ENCODE peak calls at places on chromosomes 13 and 19, in seven cellular contexts. One of them, this sample, is unnamed.

GRCh38 chr13:47420568-47420967 is 523.7 kb upstream of the HTR2A start:
- DNase-seq in mammary epithelial cell: no peak
- DNase-seq in heart left ventricle: no peak
- DNase-seq in body of pancreas: no peak
- DNase-seq in BJ: no peak
- DNase-seq in spleen: no peak
- DNase-seq in lung: no peak
- DNase-seq in this sample: no peak

GRCh38 chr19:44720945-44721344 is 22.0 kb downstream of the CEACAM16 start:
- DNase-seq in mammary epithelial cell: no peak
- DNase-seq in heart left ventricle: no peak
- DNase-seq in body of pancreas: no peak
- DNase-seq in BJ: no peak
- DNase-seq in spleen: no peak
- DNase-seq in lung: no peak
- DNase-seq in this sample: no peak

GRCh38 chr19:17077447-17078028 is 2.0 kb downstream of the MYO9B start:
- DNase-seq in mammary epithelial cell: peak; percentile 14
- DNase-seq in heart left ventricle: no peak
- DNase-seq in body of pancreas: no peak
- DNase-seq in BJ: no peak
- DNase-seq in spleen: no peak
- DNase-seq in lung: no peak
- DNase-seq in this sample: no peak

GRCh38 chr13:24888291-24888931 is 124.4 kb downstream of the RNF17 start:
- DNase-seq in mammary epithelial cell: no peak
- DNase-seq in heart left ventricle: no peak
- DNase-seq in body of pancreas: no peak
- DNase-seq in BJ: no peak
- DNase-seq in spleen: no peak
- DNase-seq in lung: no peak
- DNase-seq in this sample: no peak

GRCh38 chr13:112583592-112584277 is 4.2 kb downstream of the TUBGCP3 start:
- DNase-seq in mammary epithelial cell: no peak
- DNase-seq in heart left ventricle: no peak
- DNase-seq in body of pancreas: no peak
- DNase-seq in BJ: no peak
- DNase-seq in spleen: peak; percentile 84
- DNase-seq in lung: peak; percentile 67
- DNase-seq in this sample: peak; percentile 28

GRCh38 chr19:33849551-33850147 is 53.0 kb downstream of the KCTD15 start:
- DNase-seq in mammary epithelial cell: no peak
- DNase-seq in heart left ventricle: no peak
- DNase-seq in body of pancreas: no peak
- DNase-seq in BJ: no peak
- DNase-seq in spleen: peak; percentile 30
- DNase-seq in lung: peak; percentile 18
- DNase-seq in this sample: no peak

GRCh38 chr13:48730971-48731658 is 77.4 kb downstream of the CYSLTR2 start:
- DNase-seq in mammary epithelial cell: peak; percentile 73
- DNase-seq in heart left ventricle: no peak
- DNase-seq in body of pancreas: no peak
- DNase-seq in BJ: no peak
- DNase-seq in spleen: no peak
- DNase-seq in lung: no peak
- DNase-seq in this sample: no peak

GRCh38 chr13:48491423-48492122 is 41.3 kb downstream of the RCBTB2 start:
- DNase-seq in mammary epithelial cell: peak; percentile 13
- DNase-seq in heart left ventricle: no peak
- DNase-seq in body of pancreas: no peak
- DNase-seq in BJ: no peak
- DNase-seq in spleen: no peak
- DNase-seq in lung: no peak
- DNase-seq in this sample: no peak

GRCh38 chr13:45728759-45729158 is 26.6 kb downstream of the CBY2 start:
- DNase-seq in mammary epithelial cell: no peak
- DNase-seq in heart left ventricle: no peak
- DNase-seq in body of pancreas: no peak
- DNase-seq in BJ: no peak
- DNase-seq in spleen: no peak
- DNase-seq in lung: no peak
- DNase-seq in this sample: no peak

GRCh38 chr13:48233886-48234488 is 981 bp downstream of the ITM2B start:
- DNase-seq in mammary epithelial cell: no peak
- DNase-seq in heart left ventricle: no peak
- DNase-seq in body of pancreas: no peak
- DNase-seq in BJ: no peak
- DNase-seq in spleen: no peak
- DNase-seq in lung: no peak
- DNase-seq in this sample: no peak

GRCh38 chr13:20461481-20461859 is 64.2 kb downstream of the CRYL1 start:
- DNase-seq in mammary epithelial cell: peak; percentile 31
- DNase-seq in heart left ventricle: peak; percentile 37
- DNase-seq in body of pancreas: no peak
- DNase-seq in BJ: no peak
- DNase-seq in spleen: no peak
- DNase-seq in lung: no peak
- DNase-seq in this sample: no peak

GRCh38 chr13:85896516-85897450 is 97.6 kb upstream of the SLITRK6 start:
- DNase-seq in mammary epithelial cell: peak; percentile 82
- DNase-seq in heart left ventricle: no peak
- DNase-seq in body of pancreas: no peak
- DNase-seq in BJ: no peak
- DNase-seq in spleen: peak; percentile 43
- DNase-seq in lung: no peak
- DNase-seq in this sample: no peak

GRCh38 chr19:39199025-39199424 is 2.3 kb downstream of the NCCRP1 start:
- DNase-seq in mammary epithelial cell: no peak
- DNase-seq in heart left ventricle: peak; percentile 38
- DNase-seq in body of pancreas: peak; percentile 95
- DNase-seq in BJ: peak; percentile 3
- DNase-seq in spleen: no peak
- DNase-seq in lung: no peak
- DNase-seq in this sample: no peak

GRCh38 chr19:1833540-1833939 is 14.7 kb downstream of the REXO1 start:
- DNase-seq in mammary epithelial cell: no peak
- DNase-seq in heart left ventricle: no peak
- DNase-seq in body of pancreas: peak; percentile 58
- DNase-seq in BJ: no peak
- DNase-seq in spleen: peak; percentile 88
- DNase-seq in lung: no peak
- DNase-seq in this sample: no peak

GRCh38 chr19:28426110-28426901 is 786.6 kb downstream of the UQCRFS1 start:
- DNase-seq in mammary epithelial cell: no peak
- DNase-seq in heart left ventricle: no peak
- DNase-seq in body of pancreas: no peak
- DNase-seq in BJ: no peak
- DNase-seq in spleen: no peak
- DNase-seq in lung: no peak
- DNase-seq in this sample: no peak

GRCh38 chr13:107585466-107585865 is 629.9 kb downstream of the LIG4 start:
- DNase-seq in mammary epithelial cell: no peak
- DNase-seq in heart left ventricle: no peak
- DNase-seq in body of pancreas: peak; percentile 16
- DNase-seq in BJ: no peak
- DNase-seq in spleen: no peak
- DNase-seq in lung: no peak
- DNase-seq in this sample: no peak

GRCh38 chr13:22357132-22357531 is 686.3 kb downstream of the FGF9 start:
- DNase-seq in mammary epithelial cell: no peak
- DNase-seq in heart left ventricle: peak; percentile 26
- DNase-seq in body of pancreas: no peak
- DNase-seq in BJ: peak; percentile 13
- DNase-seq in spleen: no peak
- DNase-seq in lung: no peak
- DNase-seq in this sample: no peak

GRCh38 chr13:100459747-100460146 is 128.8 kb downstream of the GGACT start:
- DNase-seq in mammary epithelial cell: no peak
- DNase-seq in heart left ventricle: no peak
- DNase-seq in body of pancreas: no peak
- DNase-seq in BJ: no peak
- DNase-seq in spleen: no peak
- DNase-seq in lung: no peak
- DNase-seq in this sample: no peak

GRCh38 chr13:67137044-67137735 is 92.9 kb downstream of the PCDH9 start:
- DNase-seq in mammary epithelial cell: no peak
- DNase-seq in heart left ventricle: no peak
- DNase-seq in body of pancreas: no peak
- DNase-seq in BJ: no peak
- DNase-seq in spleen: no peak
- DNase-seq in lung: no peak
- DNase-seq in this sample: no peak

GRCh38 chr19:45340232-45340898 is at the start of gene KLC3:
- DNase-seq in mammary epithelial cell: peak; percentile 53
- DNase-seq in heart left ventricle: no peak
- DNase-seq in body of pancreas: peak; percentile 68
- DNase-seq in BJ: no peak
- DNase-seq in spleen: peak; percentile 68
- DNase-seq in lung: no peak
- DNase-seq in this sample: no peak

GRCh38 chr13:89737051-89737450 is 1610.4 kb upstream of the MIR17HG start:
- DNase-seq in mammary epithelial cell: no peak
- DNase-seq in heart left ventricle: no peak
- DNase-seq in body of pancreas: no peak
- DNase-seq in BJ: no peak
- DNase-seq in spleen: no peak
- DNase-seq in lung: no peak
- DNase-seq in this sample: no peak

GRCh38 chr13:39512687-39513086 is 90.3 kb downstream of the LHFPL6 start:
- DNase-seq in mammary epithelial cell: peak; percentile 75
- DNase-seq in heart left ventricle: no peak
- DNase-seq in body of pancreas: no peak
- DNase-seq in BJ: no peak
- DNase-seq in spleen: no peak
- DNase-seq in lung: no peak
- DNase-seq in this sample: no peak

GRCh38 chr13:73870970-73871935 is 263.0 kb downstream of the KLF12 start:
- DNase-seq in mammary epithelial cell: no peak
- DNase-seq in heart left ventricle: peak; percentile 75
- DNase-seq in body of pancreas: no peak
- DNase-seq in BJ: peak; percentile 35
- DNase-seq in spleen: no peak
- DNase-seq in lung: no peak
- DNase-seq in this sample: no peak

GRCh38 chr19:51702754-51703654 is 9.9 kb downstream of the SPACA6 start:
- DNase-seq in mammary epithelial cell: no peak
- DNase-seq in heart left ventricle: no peak
- DNase-seq in body of pancreas: peak; percentile 70
- DNase-seq in BJ: no peak
- DNase-seq in spleen: peak; percentile 83
- DNase-seq in lung: peak; percentile 46
- DNase-seq in this sample: no peak

GRCh38 chr19:4456843-4457653 is 546 bp downstream of the UBXN6 start:
- DNase-seq in mammary epithelial cell: peak; percentile 25
- DNase-seq in heart left ventricle: peak; percentile 56
- DNase-seq in body of pancreas: no peak
- DNase-seq in BJ: no peak
- DNase-seq in spleen: peak; percentile 79
- DNase-seq in lung: no peak
- DNase-seq in this sample: peak; percentile 35

GRCh38 chr19:57099199-57099661 is 20.6 kb upstream of the USP29 start:
- DNase-seq in mammary epithelial cell: peak; percentile 34
- DNase-seq in heart left ventricle: peak; percentile 66
- DNase-seq in body of pancreas: peak; percentile 52
- DNase-seq in BJ: no peak
- DNase-seq in spleen: peak; percentile 86
- DNase-seq in lung: peak; percentile 54
- DNase-seq in this sample: no peak
- TF ChIP-seq CTCF in mammary epithelial cell: peak; percentile 52
- TF ChIP-seq CTCF in heart left ventricle: peak; percentile 92
- TF ChIP-seq CTCF in body of pancreas: peak; percentile 45
- TF ChIP-seq CTCF in BJ: peak; percentile 72
- TF ChIP-seq CTCF in spleen: peak; percentile 28
- TF ChIP-seq CTCF in lung: peak; percentile 66
- TF ChIP-seq CTCF in this sample: no peak

DNA sequence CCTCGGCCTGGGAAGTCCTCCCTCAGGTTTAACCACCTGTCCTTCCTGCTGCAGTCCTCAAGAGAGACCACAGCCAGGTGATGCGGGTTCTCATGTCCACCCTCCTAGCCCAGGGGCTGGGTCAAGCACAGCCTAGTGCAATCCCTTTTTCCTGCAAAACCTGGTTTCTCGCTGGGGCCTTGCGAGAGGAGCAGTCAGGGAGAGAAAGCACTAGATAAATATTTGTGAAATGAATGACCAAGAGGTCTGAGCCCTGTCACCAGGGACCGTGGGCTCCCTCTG is 2.3 kb downstream of the SLC8A2 start:
- DNase-seq in mammary epithelial cell: no peak
- DNase-seq in heart left ventricle: no peak
- DNase-seq in body of pancreas: no peak
- DNase-seq in BJ: no peak
- DNase-seq in spleen: no peak
- DNase-seq in lung: no peak
- DNase-seq in this sample: no peak
- H3K4me3 ChIP-seq in mammary epithelial cell: no peak overlapping the region
- H3K4me3 ChIP-seq in heart left ventricle: no peak overlapping the region
- H3K4me3 ChIP-seq in body of pancreas: no peak overlapping the region
- H3K4me3 ChIP-seq in BJ: no peak overlapping the region
- H3K4me3 ChIP-seq in spleen: no peak overlapping the region
- H3K4me3 ChIP-seq in lung: no peak overlapping the region
- H3K4me3 ChIP-seq in this sample: no peak overlapping the region

GRCh38 chr19:10431254-10431942 is 11.1 kb downstream of the PDE4A start:
- DNase-seq in mammary epithelial cell: no peak
- DNase-seq in heart left ventricle: no peak
- DNase-seq in body of pancreas: no peak
- DNase-seq in BJ: no peak
- DNase-seq in spleen: no peak
- DNase-seq in lung: peak; percentile 43
- DNase-seq in this sample: peak; percentile 62

GRCh38 chr19:10430505-10431253 is 10.3 kb downstream of the PDE4A start:
- DNase-seq in mammary epithelial cell: no peak
- DNase-seq in heart left ventricle: peak; percentile 73
- DNase-seq in body of pancreas: peak; percentile 69
- DNase-seq in BJ: no peak
- DNase-seq in spleen: peak; percentile 85
- DNase-seq in lung: peak; percentile 60
- DNase-seq in this sample: no peak

GRCh38 chr19:10431943-10432735 is 11.8 kb downstream of the PDE4A start:
- DNase-seq in mammary epithelial cell: no peak
- DNase-seq in heart left ventricle: peak; percentile 73
- DNase-seq in body of pancreas: peak; percentile 64
- DNase-seq in BJ: no peak
- DNase-seq in spleen: peak; percentile 92
- DNase-seq in lung: peak; percentile 62
- DNase-seq in this sample: peak; percentile 64

GRCh38 chr19:10433131-10433536 is 12.8 kb downstream of the PDE4A start:
- DNase-seq in mammary epithelial cell: no peak
- DNase-seq in heart left ventricle: no peak
- DNase-seq in body of pancreas: peak; percentile 58
- DNase-seq in BJ: no peak
- DNase-seq in spleen: no peak
- DNase-seq in lung: no peak
- DNase-seq in this sample: peak; percentile 79

GRCh38 chr19:10432736-10433130 is 12.4 kb downstream of the PDE4A start:
- DNase-seq in mammary epithelial cell: no peak
- DNase-seq in heart left ventricle: peak; percentile 55
- DNase-seq in body of pancreas: peak; percentile 73
- DNase-seq in BJ: no peak
- DNase-seq in spleen: no peak
- DNase-seq in lung: no peak
- DNase-seq in this sample: peak; percentile 72
- H3K27me3 ChIP-seq in mammary epithelial cell: peaks cover 6% of the 10 kb centered on the region
- H3K27me3 ChIP-seq in heart left ventricle: no peaks in the 10 kb centered on the region
- H3K27me3 ChIP-seq in body of pancreas: no peaks in the 10 kb centered on the region
- H3K27me3 ChIP-seq in BJ: peaks cover 7% of the 10 kb centered on the region
- H3K27me3 ChIP-seq in spleen: peaks cover 11% of the 10 kb centered on the region
- H3K27me3 ChIP-seq in lung: no peaks in the 10 kb centered on the region
- H3K27me3 ChIP-seq in this sample: no peaks in the 10 kb centered on the region

GRCh38 chr19:31572671-31573298 is 223.5 kb upstream of the TSHZ3 start:
- DNase-seq in mammary epithelial cell: no peak
- DNase-seq in heart left ventricle: no peak
- DNase-seq in body of pancreas: no peak
- DNase-seq in BJ: no peak
- DNase-seq in spleen: no peak
- DNase-seq in lung: no peak
- DNase-seq in this sample: no peak
- TF ChIP-seq CTCF in mammary epithelial cell: no peak
- TF ChIP-seq CTCF in heart left ventricle: no peak
- TF ChIP-seq CTCF in body of pancreas: no peak
- TF ChIP-seq CTCF in BJ: no peak
- TF ChIP-seq CTCF in spleen: no peak
- TF ChIP-seq CTCF in lung: no peak
- TF ChIP-seq CTCF in this sample: no peak